ENCODE peak calls at places on chromosomes 4 and X, in six cellular contexts. One of them, this sample, is unnamed.
A peak's percentile ranks its signal among the peaks of the same experiment; 100 is the strongest.

GRCh38 chr4:70818173-70818856 is 21.4 kb downstream of the GRSF1 start:
- DNase-seq in naive B cell: no peak
- DNase-seq in bronchial epithelial cell: no peak
- DNase-seq in EL: no peak
- DNase-seq in stimulated activated naive B cell treated with anti-CD40 and anti-IgM and Interleukin-4, amounts not matched to agents 10 μg/mL and 1 μg/mL and 100 μg/mL, for 72 hours: no peak
- DNase-seq in breast epithelium: no peak
- DNase-seq in this sample: no peak

GRCh38 chrX:150934453-150934852 is 36.0 kb upstream of the CD99L2 start:
- DNase-seq in naive B cell: no peak
- DNase-seq in bronchial epithelial cell: peak; percentile 53
- DNase-seq in EL: peak; percentile 57
- DNase-seq in stimulated activated naive B cell treated with anti-CD40 and anti-IgM and Interleukin-4, amounts not matched to agents 10 μg/mL and 1 μg/mL and 100 μg/mL, for 72 hours: no peak
- DNase-seq in breast epithelium: no peak
- DNase-seq in this sample: peak; percentile 50

GRCh38 chr4:26220704-26221103 is 100.1 kb upstream of the RBPJ start:
- DNase-seq in naive B cell: no peak
- DNase-seq in bronchial epithelial cell: peak; percentile 68
- DNase-seq in EL: peak; percentile 90
- DNase-seq in stimulated activated naive B cell treated with anti-CD40 and anti-IgM and Interleukin-4, amounts not matched to agents 10 μg/mL and 1 μg/mL and 100 μg/mL, for 72 hours: no peak
- DNase-seq in breast epithelium: no peak
- DNase-seq in this sample: peak; percentile 17

GRCh38 chrX:81957900-81958545 is 756.1 kb downstream of the SH3BGRL start:
- DNase-seq in naive B cell: no peak
- DNase-seq in bronchial epithelial cell: peak; percentile 4
- DNase-seq in EL: no peak
- DNase-seq in stimulated activated naive B cell treated with anti-CD40 and anti-IgM and Interleukin-4, amounts not matched to agents 10 μg/mL and 1 μg/mL and 100 μg/mL, for 72 hours: no peak
- DNase-seq in breast epithelium: no peak
- DNase-seq in this sample: no peak

GRCh38 chrX:43557792-43558191 is 98.3 kb upstream of the MAOA start:
- DNase-seq in naive B cell: peak; percentile 39
- DNase-seq in bronchial epithelial cell: peak; percentile 50
- DNase-seq in EL: peak; percentile 21
- DNase-seq in stimulated activated naive B cell treated with anti-CD40 and anti-IgM and Interleukin-4, amounts not matched to agents 10 μg/mL and 1 μg/mL and 100 μg/mL, for 72 hours: peak; percentile 38
- DNase-seq in breast epithelium: peak; percentile 52
- DNase-seq in this sample: peak; percentile 62

GRCh38 chr4:7629855-7630254 is 195.1 kb upstream of the PSAPL1 start:
- DNase-seq in naive B cell: no peak
- DNase-seq in bronchial epithelial cell: no peak
- DNase-seq in EL: no peak
- DNase-seq in stimulated activated naive B cell treated with anti-CD40 and anti-IgM and Interleukin-4, amounts not matched to agents 10 μg/mL and 1 μg/mL and 100 μg/mL, for 72 hours: no peak
- DNase-seq in breast epithelium: no peak
- DNase-seq in this sample: no peak

GRCh38 chr4:152156448-152156847 is 379.4 kb downstream of the FBXW7 start:
- DNase-seq in naive B cell: no peak
- DNase-seq in bronchial epithelial cell: peak; percentile 12
- DNase-seq in EL: no peak
- DNase-seq in stimulated activated naive B cell treated with anti-CD40 and anti-IgM and Interleukin-4, amounts not matched to agents 10 μg/mL and 1 μg/mL and 100 μg/mL, for 72 hours: no peak
- DNase-seq in breast epithelium: no peak
- DNase-seq in this sample: no peak

GRCh38 chrX:82081027-82081426 is 879.1 kb downstream of the SH3BGRL start:
- DNase-seq in naive B cell: no peak
- DNase-seq in bronchial epithelial cell: no peak
- DNase-seq in EL: no peak
- DNase-seq in stimulated activated naive B cell treated with anti-CD40 and anti-IgM and Interleukin-4, amounts not matched to agents 10 μg/mL and 1 μg/mL and 100 μg/mL, for 72 hours: no peak
- DNase-seq in breast epithelium: no peak
- DNase-seq in this sample: no peak

GRCh38 chr4:14465057-14465456 is 537.2 kb upstream of the CPEB2 start:
- DNase-seq in naive B cell: no peak
- DNase-seq in bronchial epithelial cell: no peak
- DNase-seq in EL: no peak
- DNase-seq in stimulated activated naive B cell treated with anti-CD40 and anti-IgM and Interleukin-4, amounts not matched to agents 10 μg/mL and 1 μg/mL and 100 μg/mL, for 72 hours: no peak
- DNase-seq in breast epithelium: no peak
- DNase-seq in this sample: no peak

GRCh38 chrX:115029869-115030564 is 12.6 kb upstream of the IL13RA2 start:
- DNase-seq in naive B cell: no peak
- DNase-seq in bronchial epithelial cell: no peak
- DNase-seq in EL: no peak
- DNase-seq in stimulated activated naive B cell treated with anti-CD40 and anti-IgM and Interleukin-4, amounts not matched to agents 10 μg/mL and 1 μg/mL and 100 μg/mL, for 72 hours: no peak
- DNase-seq in breast epithelium: no peak
- DNase-seq in this sample: no peak

GRCh38 chr4:108574402-108574801 is 46.0 kb upstream of the RPL34 start:
- DNase-seq in naive B cell: no peak
- DNase-seq in bronchial epithelial cell: no peak
- DNase-seq in EL: no peak
- DNase-seq in stimulated activated naive B cell treated with anti-CD40 and anti-IgM and Interleukin-4, amounts not matched to agents 10 μg/mL and 1 μg/mL and 100 μg/mL, for 72 hours: no peak
- DNase-seq in breast epithelium: no peak
- DNase-seq in this sample: no peak

GRCh38 chrX:54920610-54921426 is at the start of gene TRO:
- DNase-seq in naive B cell: no peak
- DNase-seq in bronchial epithelial cell: no peak
- DNase-seq in EL: peak; percentile 1
- DNase-seq in stimulated activated naive B cell treated with anti-CD40 and anti-IgM and Interleukin-4, amounts not matched to agents 10 μg/mL and 1 μg/mL and 100 μg/mL, for 72 hours: no peak
- DNase-seq in breast epithelium: no peak
- DNase-seq in this sample: no peak

GRCh38 chrX:24842486-24842885 is 148.8 kb downstream of the POLA1 start:
- DNase-seq in naive B cell: no peak
- DNase-seq in bronchial epithelial cell: no peak
- DNase-seq in EL: no peak
- DNase-seq in stimulated activated naive B cell treated with anti-CD40 and anti-IgM and Interleukin-4, amounts not matched to agents 10 μg/mL and 1 μg/mL and 100 μg/mL, for 72 hours: no peak
- DNase-seq in breast epithelium: no peak
- DNase-seq in this sample: no peak

GRCh38 chrX:24002792-24003191 is 24.2 kb downstream of the KLHL15 start:
- DNase-seq in naive B cell: no peak
- DNase-seq in bronchial epithelial cell: no peak
- DNase-seq in EL: no peak
- DNase-seq in stimulated activated naive B cell treated with anti-CD40 and anti-IgM and Interleukin-4, amounts not matched to agents 10 μg/mL and 1 μg/mL and 100 μg/mL, for 72 hours: no peak
- DNase-seq in breast epithelium: no peak
- DNase-seq in this sample: no peak

GRCh38 chrX:38095971-38096529 is 89.7 kb downstream of the SYTL5 start:
- DNase-seq in naive B cell: no peak
- DNase-seq in bronchial epithelial cell: peak; percentile 71
- DNase-seq in EL: no peak
- DNase-seq in stimulated activated naive B cell treated with anti-CD40 and anti-IgM and Interleukin-4, amounts not matched to agents 10 μg/mL and 1 μg/mL and 100 μg/mL, for 72 hours: no peak
- DNase-seq in breast epithelium: no peak
- DNase-seq in this sample: no peak

GRCh38 chr4:65865489-65865888 is 195.2 kb upstream of the EPHA5 start:
- DNase-seq in naive B cell: no peak
- DNase-seq in bronchial epithelial cell: peak; percentile 24
- DNase-seq in EL: peak; percentile 1
- DNase-seq in stimulated activated naive B cell treated with anti-CD40 and anti-IgM and Interleukin-4, amounts not matched to agents 10 μg/mL and 1 μg/mL and 100 μg/mL, for 72 hours: no peak
- DNase-seq in breast epithelium: no peak
- DNase-seq in this sample: no peak

GRCh38 chr4:147730333-147730732 is 1.6 kb upstream of the ARHGAP10 start:
- DNase-seq in naive B cell: no peak
- DNase-seq in bronchial epithelial cell: no peak
- DNase-seq in EL: no peak
- DNase-seq in stimulated activated naive B cell treated with anti-CD40 and anti-IgM and Interleukin-4, amounts not matched to agents 10 μg/mL and 1 μg/mL and 100 μg/mL, for 72 hours: no peak
- DNase-seq in breast epithelium: no peak
- DNase-seq in this sample: no peak

GRCh38 chrX:44344194-44344593 is 722 bp upstream of the EFHC2 start:
- DNase-seq in naive B cell: peak; percentile 47
- DNase-seq in bronchial epithelial cell: peak; percentile 2
- DNase-seq in EL: no peak
- DNase-seq in stimulated activated naive B cell treated with anti-CD40 and anti-IgM and Interleukin-4, amounts not matched to agents 10 μg/mL and 1 μg/mL and 100 μg/mL, for 72 hours: no peak
- DNase-seq in breast epithelium: no peak
- DNase-seq in this sample: no peak

GRCh38 chr4:183388021-183388420 is 56.4 kb upstream of the CDKN2AIP start:
- DNase-seq in naive B cell: no peak
- DNase-seq in bronchial epithelial cell: no peak
- DNase-seq in EL: no peak
- DNase-seq in stimulated activated naive B cell treated with anti-CD40 and anti-IgM and Interleukin-4, amounts not matched to agents 10 μg/mL and 1 μg/mL and 100 μg/mL, for 72 hours: no peak
- DNase-seq in breast epithelium: no peak
- DNase-seq in this sample: no peak

GRCh38 chrX:44012484-44013096 is 39.4 kb upstream of the NDP start:
- DNase-seq in naive B cell: no peak
- DNase-seq in bronchial epithelial cell: peak; percentile 91
- DNase-seq in EL: peak; percentile 87
- DNase-seq in stimulated activated naive B cell treated with anti-CD40 and anti-IgM and Interleukin-4, amounts not matched to agents 10 μg/mL and 1 μg/mL and 100 μg/mL, for 72 hours: peak; percentile 39
- DNase-seq in breast epithelium: no peak
- DNase-seq in this sample: peak; percentile 21

GRCh38 chr4:144799486-144799885 is 153.5 kb downstream of the HHIP start:
- DNase-seq in naive B cell: no peak
- DNase-seq in bronchial epithelial cell: no peak
- DNase-seq in EL: no peak
- DNase-seq in stimulated activated naive B cell treated with anti-CD40 and anti-IgM and Interleukin-4, amounts not matched to agents 10 μg/mL and 1 μg/mL and 100 μg/mL, for 72 hours: no peak
- DNase-seq in breast epithelium: no peak
- DNase-seq in this sample: no peak

This sample was measured in AG08396.